ENCODE peak calls at places on chromosome 21, in five cellular contexts. One of them, this sample, is unnamed. For H3K4me1, the result is how much of the 10 kb centered on the place peaks cover.

GRCh38 chr21:15495965-15496364 is 233.8 kb upstream of the USP25 start:
- DNase-seq in colonic mucosa: no peak
- DNase-seq in keratinocyte: no peak
- DNase-seq in right lobe of liver: no peak
- DNase-seq in body of pancreas: no peak
- DNase-seq in this sample: no peak

GRCh38 chr21:25939396-25939761 is 204.6 kb downstream of the GABPA start:
- DNase-seq in body of pancreas: no peak
- DNase-seq in colonic mucosa: no peak
- DNase-seq in keratinocyte: no peak
- DNase-seq in right lobe of liver: no peak
- DNase-seq in this sample: no peak

GRCh38 chr21:31235671-31236450 is 108.2 kb downstream of the TIAM1 start:
- DNase-seq in body of pancreas: no peak
- DNase-seq in keratinocyte: no peak
- DNase-seq in colonic mucosa: no peak
- DNase-seq in right lobe of liver: no peak
- DNase-seq in this sample: no peak

GRCh38 chr21:23162213-23162946 is 2164.2 kb downstream of the NCAM2 start:
- DNase-seq in body of pancreas: no peak
- DNase-seq in colonic mucosa: no peak
- DNase-seq in keratinocyte: no peak
- DNase-seq in right lobe of liver: no peak
- DNase-seq in this sample: no peak

GRCh38 chr21:23475518-23476189 is 2131.6 kb downstream of the MRPL39 start:
- DNase-seq in colonic mucosa: no peak
- DNase-seq in right lobe of liver: no peak
- DNase-seq in keratinocyte: no peak
- DNase-seq in body of pancreas: no peak
- DNase-seq in this sample: no peak

GRCh38 chr21:34869541-34869940 is 179.6 kb downstream of the RUNX1 start:
- DNase-seq in right lobe of liver: no peak
- DNase-seq in body of pancreas: no peak
- DNase-seq in colonic mucosa: no peak
- DNase-seq in keratinocyte: no peak
- DNase-seq in this sample: no peak

GRCh38 chr21:26489781-26490180 is 83.3 kb downstream of the CYYR1 start:
- DNase-seq in keratinocyte: no peak
- DNase-seq in body of pancreas: no peak
- DNase-seq in right lobe of liver: no peak
- DNase-seq in colonic mucosa: no peak
- DNase-seq in this sample: no peak

GRCh38 chr21:16535100-16535418 is 805.3 kb downstream of the USP25 start:
- DNase-seq in colonic mucosa: no peak
- DNase-seq in body of pancreas: peak
- DNase-seq in right lobe of liver: peak
- DNase-seq in keratinocyte: peak
- DNase-seq in this sample: peak

GRCh38 chr21:25818156-25818950 is 83.6 kb downstream of the GABPA start:
- DNase-seq in colonic mucosa: no peak
- DNase-seq in body of pancreas: no peak
- DNase-seq in right lobe of liver: no peak
- DNase-seq in keratinocyte: no peak
- DNase-seq in this sample: no peak

GRCh38 chr21:31409849-31410762 is 66.0 kb upstream of the TIAM1 start:
- DNase-seq in body of pancreas: no peak
- DNase-seq in right lobe of liver: no peak
- DNase-seq in colonic mucosa: no peak
- DNase-seq in keratinocyte: no peak
- DNase-seq in this sample: no peak

GRCh38 chr21:27649323-27649722 is 682.4 kb upstream of the ADAMTS5 start:
- DNase-seq in right lobe of liver: no peak
- DNase-seq in body of pancreas: no peak
- DNase-seq in colonic mucosa: no peak
- DNase-seq in keratinocyte: peak
- DNase-seq in this sample: no peak

GRCh38 chr21:35603471-35603870 is 456.9 kb downstream of the SETD4 start:
- DNase-seq in keratinocyte: no peak
- DNase-seq in colonic mucosa: no peak
- DNase-seq in body of pancreas: peak
- DNase-seq in right lobe of liver: no peak
- DNase-seq in this sample: no peak

GRCh38 chr21:18550361-18550760 is 146.8 kb upstream of the TMPRSS15 start:
- DNase-seq in right lobe of liver: no peak
- DNase-seq in colonic mucosa: no peak
- DNase-seq in keratinocyte: no peak
- DNase-seq in body of pancreas: no peak
- DNase-seq in this sample: no peak

GRCh38 chr21:17903029-17903806 is 84.1 kb upstream of the C21orf91 start:
- DNase-seq in colonic mucosa: no peak
- DNase-seq in keratinocyte: no peak
- DNase-seq in right lobe of liver: no peak
- DNase-seq in body of pancreas: no peak
- DNase-seq in this sample: no peak

GRCh38 chr21:46116846-46117585 is 19.1 kb downstream of the COL6A2 start:
- DNase-seq in keratinocyte: no peak
- DNase-seq in colonic mucosa: no peak
- DNase-seq in body of pancreas: peak
- DNase-seq in right lobe of liver: peak
- DNase-seq in this sample: peak

GRCh38 chr21:21968810-21969588 is 970.8 kb downstream of the NCAM2 start:
- DNase-seq in keratinocyte: no peak
- DNase-seq in colonic mucosa: no peak
- DNase-seq in right lobe of liver: no peak
- DNase-seq in body of pancreas: no peak
- DNase-seq in this sample: no peak

GRCh38 chr21:26732442-26733221 is 112.6 kb downstream of the ADAMTS1 start:
- DNase-seq in keratinocyte: no peak
- DNase-seq in body of pancreas: peak
- DNase-seq in right lobe of liver: peak
- DNase-seq in colonic mucosa: peak
- DNase-seq in this sample: peak

GRCh38 chr21:46060596-46061061 is 37.3 kb upstream of the COL6A2 start:
- DNase-seq in keratinocyte: no peak
- DNase-seq in body of pancreas: peak
- DNase-seq in right lobe of liver: no peak
- DNase-seq in colonic mucosa: peak
- DNase-seq in this sample: peak

GRCh38 chr21:39525129-39525528 is 73.4 kb downstream of the SH3BGR start:
- DNase-seq in keratinocyte: no peak
- DNase-seq in body of pancreas: no peak
- DNase-seq in right lobe of liver: no peak
- DNase-seq in colonic mucosa: no peak
- DNase-seq in this sample: peak

GRCh38 chr21:38849776-38850175 is 44.0 kb downstream of the ETS2 start:
- DNase-seq in keratinocyte: no peak
- DNase-seq in colonic mucosa: peak
- DNase-seq in right lobe of liver: no peak
- DNase-seq in body of pancreas: no peak
- DNase-seq in this sample: no peak

GRCh38 chr21:14864211-14865021 is 200.4 kb downstream of the NRIP1 start:
- DNase-seq in keratinocyte: no peak
- DNase-seq in right lobe of liver: peak
- DNase-seq in colonic mucosa: peak
- DNase-seq in body of pancreas: peak
- DNase-seq in this sample: peak

GRCh38 chr21:45052960-45053359 is 21.4 kb upstream of the ADARB1 start:
- DNase-seq in keratinocyte: no peak
- DNase-seq in right lobe of liver: no peak
- DNase-seq in body of pancreas: no peak
- DNase-seq in colonic mucosa: no peak
- DNase-seq in this sample: no peak
- H3K4me1 ChIP-seq in keratinocyte: under half
- H3K4me1 ChIP-seq in right lobe of liver: under half
- H3K4me1 ChIP-seq in body of pancreas: under half
- H3K4me1 ChIP-seq in colonic mucosa: under half
- H3K4me1 ChIP-seq in this sample: under half

GRCh38 chr21:44741921-44742320 is 30.5 kb upstream of the TSPEAR start:
- DNase-seq in colonic mucosa: no peak
- DNase-seq in keratinocyte: no peak
- DNase-seq in right lobe of liver: no peak
- DNase-seq in body of pancreas: no peak
- DNase-seq in this sample: no peak

GRCh38 chr21:44739316-44739715 is 27.9 kb upstream of the TSPEAR start:
- DNase-seq in keratinocyte: no peak
- DNase-seq in right lobe of liver: no peak
- DNase-seq in colonic mucosa: no peak
- DNase-seq in body of pancreas: no peak
- DNase-seq in this sample: no peak

GRCh38 chr21:44740721-44741120 is 29.3 kb upstream of the TSPEAR start:
- DNase-seq in right lobe of liver: no peak
- DNase-seq in keratinocyte: no peak
- DNase-seq in body of pancreas: no peak
- DNase-seq in colonic mucosa: no peak
- DNase-seq in this sample: no peak

GRCh38 chr21:44738621-44739020 is 27.2 kb upstream of the TSPEAR start:
- DNase-seq in right lobe of liver: no peak
- DNase-seq in keratinocyte: no peak
- DNase-seq in body of pancreas: no peak
- DNase-seq in colonic mucosa: no peak
- DNase-seq in this sample: no peak

GRCh38 chr21:44742418-44743153 is 31.2 kb upstream of the TSPEAR start:
- DNase-seq in colonic mucosa: no peak
- DNase-seq in keratinocyte: no peak
- DNase-seq in right lobe of liver: no peak
- DNase-seq in body of pancreas: no peak
- DNase-seq in this sample: no peak
- TF ChIP-seq CTCF in colonic mucosa: no peak
- TF ChIP-seq CTCF in keratinocyte: no peak
- TF ChIP-seq CTCF in right lobe of liver: peak
- TF ChIP-seq CTCF in body of pancreas: no peak
- TF ChIP-seq CTCF in this sample: peak

DNA sequence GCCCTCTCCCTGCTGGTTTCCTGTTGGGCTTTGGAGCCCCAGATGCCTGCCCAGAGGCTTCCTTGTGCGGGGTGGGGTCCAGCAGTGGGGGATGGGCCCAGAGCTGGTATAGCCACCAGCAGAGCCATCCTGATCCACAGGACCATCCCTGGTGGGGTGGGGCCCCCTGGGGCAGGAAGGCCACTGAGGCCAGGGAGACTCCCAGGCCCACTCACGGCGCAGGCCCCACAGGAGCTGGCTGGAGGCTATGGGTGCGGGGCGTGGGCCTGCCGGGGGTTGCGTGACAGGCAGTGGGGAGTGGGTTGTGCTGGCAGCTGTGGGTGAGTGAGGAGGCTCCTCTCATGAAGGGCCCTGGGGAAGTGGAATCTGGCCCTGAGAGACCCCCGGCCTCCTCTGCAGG is 5.7 kb downstream of the LRRC3 start:
- DNase-seq in right lobe of liver: peak
- DNase-seq in colonic mucosa: no peak
- DNase-seq in body of pancreas: no peak
- DNase-seq in keratinocyte: no peak
- DNase-seq in this sample: no peak
- H3K4me3 ChIP-seq in right lobe of liver: no peak
- H3K4me3 ChIP-seq in colonic mucosa: no peak
- H3K4me3 ChIP-seq in body of pancreas: no peak
- H3K4me3 ChIP-seq in keratinocyte: no peak
- H3K4me3 ChIP-seq in this sample: no peak

GRCh38 chr21:44024895-44025353 is 12.8 kb downstream of the TRAPPC10 start:
- DNase-seq in right lobe of liver: no peak
- DNase-seq in keratinocyte: no peak
- DNase-seq in body of pancreas: peak
- DNase-seq in colonic mucosa: no peak
- DNase-seq in this sample: no peak
- H3K4me1 ChIP-seq in right lobe of liver: under half
- H3K4me1 ChIP-seq in keratinocyte: under half
- H3K4me1 ChIP-seq in body of pancreas: under half
- H3K4me1 ChIP-seq in colonic mucosa: under half
- H3K4me1 ChIP-seq in this sample: under half

DNA sequence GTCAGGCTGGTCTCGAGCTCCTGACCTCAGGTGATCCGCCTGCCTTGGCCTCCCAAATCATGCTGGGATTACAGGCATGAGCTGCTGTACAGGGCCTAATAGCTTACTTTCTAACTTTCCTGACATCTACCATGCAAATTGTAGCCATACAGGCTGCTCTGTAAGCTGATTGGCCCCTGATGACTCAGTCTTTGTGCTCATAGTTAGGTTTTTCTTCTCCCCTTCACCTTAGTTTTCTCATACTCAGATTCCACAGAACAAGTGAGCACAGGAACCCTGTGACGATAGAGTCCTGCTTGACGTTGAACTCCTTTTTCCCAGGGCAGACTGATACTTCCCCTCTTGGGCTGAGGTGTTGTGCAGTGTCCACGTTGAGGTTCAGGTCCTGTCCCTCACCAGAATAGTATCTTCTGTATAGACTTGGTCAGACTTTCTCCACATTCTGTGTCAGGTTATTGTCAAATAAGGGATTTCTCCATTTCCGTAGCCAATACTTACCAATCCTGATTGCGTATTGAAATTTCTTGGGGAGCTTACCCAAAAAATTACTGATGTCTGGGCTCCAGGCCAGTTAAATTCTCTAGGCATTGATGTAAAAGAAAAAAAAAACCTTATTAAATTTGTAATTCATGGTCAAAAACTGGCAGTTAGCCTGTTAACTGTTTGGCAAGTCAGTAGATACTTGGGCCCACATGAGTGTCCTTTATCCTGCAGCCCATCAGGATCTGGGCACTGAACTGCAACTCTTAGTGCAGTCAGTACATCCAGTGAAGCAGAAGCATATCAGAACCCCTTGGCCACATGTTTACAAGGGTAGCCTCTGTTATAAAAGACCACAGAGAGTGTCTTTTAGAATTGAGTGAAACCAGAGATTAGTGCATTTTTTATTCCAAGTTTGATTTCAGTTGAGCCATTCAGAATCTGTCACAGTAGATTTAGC is 118.2 kb downstream of the DYRK1A start:
- DNase-seq in colonic mucosa: no peak
- DNase-seq in body of pancreas: no peak
- DNase-seq in right lobe of liver: no peak
- DNase-seq in keratinocyte: no peak
- DNase-seq in this sample: no peak
- TF ChIP-seq CTCF in colonic mucosa: no peak
- TF ChIP-seq CTCF in body of pancreas: no peak
- TF ChIP-seq CTCF in right lobe of liver: no peak
- TF ChIP-seq CTCF in keratinocyte: no peak
- TF ChIP-seq CTCF in this sample: no peak

DNA sequence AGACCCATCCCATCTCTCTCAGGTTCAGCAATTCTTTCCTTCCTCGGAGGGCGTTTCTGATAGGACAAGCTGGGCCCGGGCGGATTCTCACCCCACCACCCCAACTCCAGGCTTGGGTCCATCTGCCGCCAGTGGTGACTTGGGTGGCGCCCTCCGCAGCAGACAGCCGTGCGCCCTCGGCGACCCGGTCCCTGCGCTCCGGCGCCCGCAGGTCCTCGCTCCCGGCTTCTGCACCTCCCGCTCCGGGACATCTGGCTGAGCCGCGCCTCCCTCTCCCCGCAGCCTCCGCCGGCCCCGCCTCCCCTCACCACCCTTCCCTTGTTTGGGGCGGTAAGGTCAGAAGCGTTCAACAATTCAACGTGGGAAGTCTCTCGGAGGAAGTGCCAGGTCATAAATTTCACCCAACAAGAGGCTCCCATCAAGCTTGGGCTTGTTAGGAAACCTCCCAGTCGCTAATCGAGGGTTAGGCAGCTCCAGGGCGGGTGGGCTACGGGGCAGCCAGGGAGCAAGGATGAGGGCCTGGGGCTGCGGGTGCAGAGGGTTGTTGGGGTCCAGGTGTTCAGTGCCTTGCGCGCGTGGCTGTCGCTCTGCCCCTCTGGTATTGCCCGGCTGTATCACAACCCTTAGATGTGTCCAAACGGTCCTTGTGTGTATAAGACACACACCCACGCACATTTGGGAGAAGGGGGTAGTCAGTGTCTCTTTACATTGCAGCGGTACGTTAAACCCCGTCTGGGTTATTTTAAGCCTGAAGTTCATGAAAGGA is 39.8 kb downstream of the OLIG1 start:
- DNase-seq in right lobe of liver: no peak
- DNase-seq in body of pancreas: no peak
- DNase-seq in keratinocyte: no peak
- DNase-seq in colonic mucosa: no peak
- DNase-seq in this sample: no peak
- H3K4me3 ChIP-seq in right lobe of liver: no peak
- H3K4me3 ChIP-seq in body of pancreas: no peak
- H3K4me3 ChIP-seq in keratinocyte: no peak
- H3K4me3 ChIP-seq in colonic mucosa: no peak
- H3K4me3 ChIP-seq in this sample: no peak